ENCODE peak calls at places on chromosomes 2 and 18, in eight cellular contexts. H, L, Q, R, B, S, O and V are unnamed samples.

GRCh38 chr18:77329651-77330050 is 80.0 kb downstream of the GALR1 start:
- DNase-seq in O (no peak), B (no peak), Q (no peak), R (no peak), S (no peak), L (no peak), H (no peak), V (no peak)

GRCh38 chr18:40877096-40877495 is 1077.9 kb upstream of the PIK3C3 start:
- DNase-seq in L (no peak), S (no peak), Q (no peak), H (no peak), B (no peak), R (no peak), O (no peak), V (no peak)

GRCh38 chr2:178194600-178195389 is 483 bp downstream of the OSBPL6 start:
- DNase-seq in Q (peak), S (peak), R (peak), H (peak), B (peak), L (peak), O (no peak), V (peak)

GRCh38 chr18:60322591-60322990 is 50.0 kb downstream of the MC4R start:
- DNase-seq in S (no peak), H (no peak), L (no peak), O (no peak), R (no peak), B (no peak), Q (no peak), V (no peak)

GRCh38 chr18:9787716-9788115 is 79.6 kb downstream of the RAB31 start:
- DNase-seq in S (no peak), Q (no peak), L (no peak), R (no peak), H (no peak), O (no peak), B (no peak), V (no peak)

GRCh38 chr2:65465124-65465523 is 32.7 kb upstream of the SPRED2 start:
- DNase-seq in R (no peak), B (no peak), S (no peak), O (no peak), L (no peak), H (no peak), Q (no peak), V (no peak)

GRCh38 chr2:62568983-62569837 is 63.2 kb upstream of the TMEM17 start:
- DNase-seq in O (no peak), L (no peak), R (no peak), H (no peak), Q (peak), B (no peak), S (no peak), V (no peak)

GRCh38 chr2:197416268-197416667 is 18.6 kb downstream of the SF3B1 start:
- DNase-seq in B (no peak), L (no peak), O (no peak), R (no peak), S (no peak), Q (no peak), H (no peak), V (no peak)

GRCh38 chr2:99682280-99683060 is 192.7 kb upstream of the REV1 start:
- DNase-seq in O (no peak), B (no peak), L (no peak), R (no peak), Q (no peak), H (no peak), S (no peak), V (no peak)

GRCh38 chr2:101625387-101625786 is 72.1 kb upstream of the MAP4K4 start:
- DNase-seq in L (no peak), Q (no peak), R (no peak), B (no peak), O (no peak), H (no peak), S (no peak), V (no peak)

GRCh38 chr18:32072321-32072720 is 19.4 kb upstream of the RNF138 start:
- DNase-seq in B (no peak), R (no peak), H (no peak), Q (no peak), L (no peak), S (no peak), O (peak), V (no peak)

GRCh38 chr18:72502671-72503431 is 41.3 kb downstream of the CBLN2 start:
- DNase-seq in L (no peak), O (no peak), S (no peak), B (no peak), H (no peak), R (no peak), Q (no peak), V (no peak)

GRCh38 chr2:120253021-120253882 is 600 bp downstream of the RALB start:
- DNase-seq in B (peak), Q (peak), R (peak), S (peak), H (peak), L (peak), O (peak), V (peak)

GRCh38 chr18:59500765-59501164 is 141.7 kb upstream of the LMAN1 start:
- DNase-seq in L (no peak), Q (no peak), H (no peak), B (no peak), O (no peak), S (no peak), R (no peak), V (no peak)

GRCh38 chr2:85162746-85163301 is 29.6 kb downstream of the TCF7L1 start:
- DNase-seq in O (no peak), B (peak), H (no peak), Q (no peak), R (no peak), S (no peak), L (no peak), V (no peak)

GRCh38 chr18:54284967-54285785 is 15.9 kb downstream of the POLI start:
- DNase-seq in R (no peak), Q (no peak), S (no peak), B (no peak), L (no peak), H (no peak), O (no peak), V (no peak)

GRCh38 chr2:200782243-200782642 is 29.5 kb upstream of the BZW1 start:
- DNase-seq in H (no peak), B (no peak), O (no peak), L (no peak), S (no peak), R (no peak), Q (no peak), V (no peak)

GRCh38 chr2:198695879-198696278 is 761.9 kb downstream of the SATB2 start:
- DNase-seq in B (no peak), Q (no peak), O (no peak), S (no peak), R (no peak), L (no peak), H (no peak), V (no peak)

GRCh38 chr2:176291768-176292393 is 22.6 kb downstream of the MTX2 start:
- DNase-seq in R (no peak), Q (peak), O (no peak), L (no peak), S (no peak), H (no peak), B (peak), V (no peak)

GRCh38 chr2:86584164-86584913 is 21.1 kb upstream of the CHMP3 start:
- DNase-seq in S (no peak), H (no peak), L (no peak), B (no peak), R (no peak), O (no peak), Q (no peak), V (no peak)

GRCh38 chr2:197279997-197280756 is 30.4 kb downstream of the ANKRD44 start:
- DNase-seq in O (no peak), R (no peak), H (no peak), S (no peak), L (peak), Q (no peak), B (no peak), V (no peak)

GRCh38 chr18:8402237-8402636 is 207.0 kb upstream of the RAB12 start:
- DNase-seq in B (no peak), S (no peak), H (no peak), O (no peak), R (no peak), Q (no peak), L (no peak), V (no peak)

GRCh38 chr2:150477347-150477746 is 10.1 kb downstream of the RND3 start:
- DNase-seq in L (no peak), S (no peak), H (no peak), O (no peak), B (no peak), Q (no peak), R (no peak), V (no peak)

GRCh38 chr2:235949567-235950472 is 218.4 kb downstream of the GBX2 start:
- DNase-seq in Q (no peak), H (no peak), S (no peak), R (peak), O (no peak), B (no peak), L (no peak), V (no peak)

GRCh38 chr2:111919794-111920608 is 21.6 kb downstream of the MERTK start:
- DNase-seq in B (no peak), Q (no peak), O (no peak), R (no peak), H (peak), L (no peak), S (no peak), V (no peak)

GRCh38 chr2:190355968-190356657 is 12.7 kb downstream of the INPP1 start:
- DNase-seq in L (no peak), Q (no peak), H (no peak), R (no peak), O (no peak), S (no peak), B (no peak), V (no peak)

GRCh38 chr2:3111267-3111666 is 266.4 kb downstream of the EIPR1 start:
- DNase-seq in L (no peak), S (no peak), O (no peak), H (no peak), B (no peak), Q (no peak), R (no peak), V (peak)

DNA sequence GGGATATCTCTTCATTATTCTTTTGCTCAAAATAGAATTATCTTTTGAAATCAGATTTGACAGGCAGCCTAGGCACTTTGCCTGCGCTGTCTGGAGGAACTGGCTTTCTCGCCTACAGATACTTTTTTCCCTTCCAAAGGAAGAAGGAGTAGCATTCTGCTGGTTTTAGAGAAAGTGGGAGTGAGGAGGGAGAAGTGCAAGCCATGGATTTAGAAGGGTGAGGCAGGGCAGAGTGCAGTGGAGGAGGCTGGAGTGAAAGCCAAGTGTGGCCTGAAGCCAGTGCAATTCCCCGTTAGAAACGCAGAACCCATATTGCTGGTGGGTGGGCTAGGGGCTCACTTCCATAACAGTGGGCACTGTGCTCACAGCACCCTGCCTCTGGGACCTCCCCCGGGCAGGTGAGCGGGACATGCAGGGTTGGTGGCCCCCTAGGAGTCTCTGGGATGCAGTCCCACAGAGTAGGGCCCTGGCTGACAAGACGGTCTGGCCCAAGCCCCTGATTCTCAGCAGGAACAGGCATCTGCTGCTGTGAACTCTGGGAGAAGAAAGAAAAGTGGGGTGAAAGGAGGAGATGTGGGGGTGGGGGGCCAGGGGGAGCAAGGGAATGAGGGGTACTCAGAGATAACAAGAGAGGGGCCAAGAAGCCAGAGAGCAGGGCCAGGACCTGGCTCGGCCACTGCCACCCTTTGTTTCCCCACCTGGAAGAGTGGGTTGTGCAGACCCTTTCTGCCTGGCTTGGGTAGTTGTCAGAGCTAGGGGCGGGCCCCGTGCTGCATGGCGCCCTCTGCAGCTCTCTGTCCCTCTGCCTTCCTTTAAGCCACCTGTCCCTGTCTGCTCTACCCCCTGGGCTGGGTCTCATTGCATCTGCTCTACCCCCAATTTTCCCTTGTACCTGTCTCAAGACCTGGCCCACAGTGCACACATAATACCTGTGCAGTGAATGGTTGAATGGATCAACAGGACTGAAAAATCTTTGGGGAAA is 273.5 kb upstream of the HS6ST1 start:
- DNase-seq in Q (peak), H (no peak), O (no peak), L (no peak), B (peak), S (no peak), R (peak), V (no peak)
- TF ChIP-seq CTCF in Q (no peak), H (no peak), O (no peak), L (no peak), B (no peak), S (no peak), R (peak), V (no peak)

GRCh38 chr2:218896501-218897393 is 16.1 kb downstream of the WNT10A start:
- DNase-seq in O (peak), H (no peak), R (peak), S (peak), Q (no peak), B (no peak), L (no peak), V (peak)
- TF ChIP-seq CTCF in O (no peak), H (no peak), R (no peak), S (no peak), Q (peak), B (no peak), L (no peak), V (no peak)

GRCh38 chr2:134537702-134538101 is 181.1 kb downstream of the TMEM163 start:
- DNase-seq in Q (no peak), R (no peak), S (no peak), B (no peak), L (no peak), O (no peak), H (no peak), V (no peak)

GRCh38 chr2:134536312-134536711 is 182.5 kb downstream of the TMEM163 start:
- DNase-seq in B (no peak), L (no peak), O (no peak), R (no peak), H (no peak), Q (no peak), S (no peak), V (no peak)

GRCh38 chr2:134540954-134541353 is 177.8 kb downstream of the TMEM163 start:
- DNase-seq in H (no peak), L (no peak), S (no peak), Q (no peak), O (no peak), B (no peak), R (no peak), V (no peak)

GRCh38 chr2:134537121-134537520 is 181.7 kb downstream of the TMEM163 start:
- DNase-seq in L (no peak), R (no peak), O (no peak), S (no peak), H (no peak), Q (no peak), B (no peak), V (no peak)

GRCh38 chr2:134539946-134540345 is 178.9 kb downstream of the TMEM163 start:
- DNase-seq in L (no peak), B (no peak), R (no peak), H (no peak), S (no peak), O (no peak), Q (no peak), V (no peak)
- TF ChIP-seq CTCF in L (no peak), B (no peak), R (no peak), H (no peak), S (no peak), O (no peak), Q (no peak), V (no peak)

GRCh38 chr18:62802523-62802922 is 87.2 kb downstream of the PHLPP1 start:
- DNase-seq in R (no peak), S (no peak), H (no peak), L (no peak), O (peak), Q (no peak), B (no peak), V (no peak)
- TF ChIP-seq CTCF in R (peak), S (no peak), H (no peak), L (peak), O (peak), Q (peak), B (no peak), V (no peak)

GRCh38 chr2:127857494-127857818 is 499 bp downstream of the POLR2D start:
- DNase-seq in R (no peak), B (no peak), H (no peak), L (no peak), O (peak), Q (no peak), S (peak), V (no peak)
- TF ChIP-seq CTCF in R (no peak), B (no peak), H (no peak), L (no peak), O (no peak), Q (no peak), S (no peak), V (no peak)

GRCh38 chr18:1513519-1513918 is 608.8 kb downstream of the ADCYAP1 start:
- DNase-seq in R (no peak), B (no peak), S (no peak), Q (no peak), H (no peak), L (no peak), O (no peak), V (no peak)
- TF ChIP-seq CTCF in R (no peak), B (no peak), S (no peak), Q (peak), H (no peak), L (no peak), O (no peak), V (no peak)